ENCODE peak calls at places on chromosomes 11 and 22, in ten cellular contexts. F is endothelial cell of umbilical vein, J is H1, L is transverse colon, T is IMR-90, Z is H54, I is heart left ventricle, O is A549, H is GM12891, E is suprapubic skin. X is an unnamed sample.

GRCh38 chr22:40436460-40437431 is 66.4 kb downstream of the SGSM3 start:
- DNase-seq in F (peak; percentile 70), J (no peak), L (peak; percentile 31), T (peak; percentile 74), Z (no peak), I (no peak), O (peak; percentile 70), H (no peak), E (no peak), X (peak; percentile 63)

GRCh38 chr11:394034-394857 is at the start of gene PKP3:
- DNase-seq in F (no peak), J (no peak), L (peak; percentile 93), T (peak; percentile 60), Z (peak; percentile 97), I (no peak), O (peak; percentile 80), H (no peak), E (no peak), X (peak; percentile 33)

GRCh38 chr11:19370100-19370861 is 129.5 kb upstream of the E2F8 start:
- DNase-seq in F (peak; percentile 94), J (no peak), L (no peak), T (peak; percentile 31), Z (no peak), I (peak; percentile 65), O (no peak), H (no peak), E (peak; percentile 79), X (no peak)

GRCh38 chr11:123272565-123272964 is 77.5 kb upstream of the CLMP start:
- DNase-seq in F (no peak), J (no peak), L (no peak), T (no peak), Z (no peak), I (no peak), O (no peak), H (no peak), E (no peak), X (no peak)

GRCh38 chr11:69640260-69640994 is 529 bp upstream of the CCND1 start:
- DNase-seq in F (peak; percentile 47), J (no peak), L (peak; percentile 49), T (no peak), Z (no peak), I (peak; percentile 51), O (peak; percentile 45), H (no peak), E (no peak), X (no peak)

GRCh38 chr11:60957188-60957587 is 5.2 kb upstream of the SLC15A3 start:
- DNase-seq in F (no peak), J (no peak), L (no peak), T (no peak), Z (no peak), I (no peak), O (no peak), H (no peak), E (peak; percentile 7), X (no peak)

GRCh38 chr11:121572581-121573059 is 119.9 kb upstream of the SORL1-AS1 start:
- DNase-seq in F (no peak), J (no peak), L (no peak), T (no peak), Z (no peak), I (no peak), O (no peak), H (no peak), E (no peak), X (no peak)

GRCh38 chr22:30371981-30372380 is 15.2 kb downstream of the CCDC157 start:
- DNase-seq in F (no peak), J (no peak), L (no peak), T (no peak), Z (no peak), I (no peak), O (no peak), H (no peak), E (no peak), X (no peak)

GRCh38 chr11:65651589-65652510 is 10.9 kb downstream of the RELA start:
- DNase-seq in F (no peak), J (no peak), L (peak; percentile 82), T (peak; percentile 38), Z (no peak), I (no peak), O (no peak), H (no peak), E (peak; percentile 79), X (peak; percentile 72)

GRCh38 chr11:65652511-65653228 is 10.0 kb downstream of the RELA start:
- DNase-seq in F (peak; percentile 96), J (peak; percentile 93), L (peak; percentile 96), T (peak; percentile 93), Z (peak; percentile 98), I (peak; percentile 96), O (peak; percentile 91), H (peak; percentile 99), E (peak; percentile 96), X (peak; percentile 94)

GRCh38 chr11:65655570-65656332 is 7.0 kb downstream of the RELA start:
- DNase-seq in F (no peak), J (no peak), L (peak; percentile 8), T (no peak), Z (no peak), I (no peak), O (no peak), H (no peak), E (no peak), X (no peak)

GRCh38 chr11:65654375-65655349 is 8.1 kb downstream of the RELA start:
- DNase-seq in F (no peak), J (no peak), L (peak; percentile 8), T (no peak), Z (no peak), I (no peak), O (no peak), H (no peak), E (peak; percentile 63), X (no peak)

DNA sequence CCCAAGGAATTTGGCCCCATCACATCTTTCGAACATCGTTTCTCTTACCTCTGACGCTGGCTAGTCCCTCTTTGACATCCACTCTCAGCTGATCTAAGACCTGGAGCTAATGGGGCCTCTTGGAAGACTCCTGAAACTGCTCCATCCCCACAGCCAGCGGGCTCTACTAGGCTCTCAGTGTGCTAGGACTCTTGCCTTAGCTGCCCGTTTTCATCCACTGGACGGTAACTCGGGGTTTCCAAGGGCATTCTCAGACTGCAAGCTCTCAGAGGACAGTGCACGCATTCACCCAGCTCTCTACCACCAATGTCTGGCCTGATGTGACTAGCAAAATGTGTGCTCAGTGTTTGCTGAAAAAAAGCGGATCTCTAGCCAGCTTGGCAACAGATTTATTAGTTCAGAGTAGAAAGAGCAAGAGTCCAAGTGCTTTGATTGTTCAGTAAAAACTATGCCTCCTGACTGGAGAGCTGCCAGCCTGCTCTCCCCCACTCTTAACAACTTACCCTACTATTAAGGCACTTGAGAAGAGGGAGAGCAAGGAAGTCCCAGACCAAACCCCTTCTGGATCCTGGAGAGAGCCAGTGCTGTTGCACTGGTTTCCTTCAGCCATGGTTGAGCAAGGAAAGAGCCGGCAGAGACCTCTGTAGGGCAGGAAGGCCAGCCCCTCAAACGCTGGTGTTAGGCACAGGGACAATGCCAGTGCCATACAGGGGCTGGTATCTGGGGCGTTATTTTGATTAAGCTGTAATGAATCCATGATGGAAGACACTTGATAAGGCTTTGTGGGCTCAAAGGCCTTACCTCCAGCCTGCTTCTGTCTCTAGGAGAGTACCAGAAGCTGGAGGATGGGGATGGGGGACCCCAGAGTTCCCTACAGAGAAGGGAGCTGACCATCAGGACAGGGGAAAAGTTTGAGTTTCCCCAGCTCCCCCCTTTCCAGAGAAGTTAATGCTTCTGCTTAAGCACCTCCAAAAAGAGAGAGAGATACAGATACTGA is 9.2 kb downstream of the RELA start:
- DNase-seq in F (peak; percentile 71), J (no peak), L (peak; percentile 69), T (no peak), Z (no peak), I (no peak), O (no peak), H (no peak), E (no peak), X (no peak)
- TF ChIP-seq POLR2A in F (no peak), J (no peak), L (peak; percentile 7), T (no peak), Z (no peak), I (no peak), O (no peak), H (no peak), E (no peak), X (peak; percentile 59)

DNA sequence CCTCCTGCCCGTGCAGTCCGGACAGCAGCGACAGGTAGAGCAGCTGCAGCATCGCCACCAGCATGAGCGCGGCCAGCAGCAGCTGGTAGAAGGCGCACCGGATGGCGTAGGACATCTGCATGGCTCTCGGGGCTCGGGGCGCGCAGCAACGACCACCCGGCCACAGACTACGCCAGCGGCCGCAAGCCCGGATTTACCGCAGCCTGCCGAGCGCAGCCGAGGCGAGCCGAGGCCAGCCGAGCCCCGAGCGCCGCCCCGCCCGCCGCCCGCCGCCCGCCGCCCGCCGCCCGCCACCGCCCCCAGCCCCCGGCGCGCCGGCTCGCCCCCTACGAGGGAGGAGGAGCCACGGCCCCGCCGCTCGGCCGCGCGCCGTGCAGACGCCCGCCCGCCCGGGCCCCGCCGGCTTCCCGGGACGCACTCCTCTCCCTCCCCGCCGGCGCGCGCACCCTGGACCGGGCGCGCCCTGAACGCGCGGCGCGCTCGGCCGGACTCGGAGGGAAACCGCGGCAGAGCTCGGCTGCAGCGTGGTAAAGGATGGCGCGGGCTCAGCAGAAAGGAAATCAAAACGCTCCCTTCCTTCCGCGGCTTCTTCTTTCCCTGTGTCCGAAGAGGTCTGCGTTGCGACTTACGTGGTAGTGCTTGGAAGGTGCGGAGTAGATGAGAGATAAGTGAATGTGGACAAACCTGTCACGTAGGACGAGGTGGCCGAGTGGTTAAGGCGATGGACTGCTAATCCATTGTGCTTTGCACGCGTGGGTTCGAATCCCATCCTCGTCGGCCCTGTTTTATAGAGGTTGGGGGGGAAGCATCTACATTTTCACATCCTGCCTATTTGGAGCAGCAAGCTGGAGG is at the start of gene B4GAT1:
- DNase-seq in F (peak; percentile 96), J (peak; percentile 84), L (peak; percentile 89), T (peak; percentile 93), Z (no peak), I (peak; percentile 86), O (peak; percentile 95), H (peak; percentile 71), E (peak; percentile 92), X (peak; percentile 86)
- TF ChIP-seq POLR2A in F (no peak), J (peak; percentile 51), L (peak; percentile 66), T (peak; percentile 52), Z (peak; percentile 50), I (no peak), O (peak; percentile 31), H (peak; percentile 53), E (no peak), X (peak; percentile 25)

GRCh38 chr22:38506118-38506962 is at the start of gene DDX17:
- DNase-seq in F (peak; percentile 98), J (peak; percentile 96), L (peak; percentile 95), T (peak; percentile 97), Z (peak; percentile 76), I (peak; percentile 94), O (peak; percentile 91), H (peak; percentile 69), E (peak; percentile 97), X (peak; percentile 99)

GRCh38 chr22:38505595-38506117 is 455 bp downstream of the DDX17 start:
- DNase-seq in F (peak; percentile 70), J (no peak), L (peak; percentile 74), T (peak; percentile 46), Z (peak; percentile 17), I (peak; percentile 86), O (peak; percentile 59), H (peak; percentile 47), E (peak; percentile 82), X (peak; percentile 92)

GRCh38 chr22:38503021-38503420 is 3.1 kb downstream of the DDX17 start:
- DNase-seq in F (peak; percentile 31), J (no peak), L (no peak), T (no peak), Z (no peak), I (no peak), O (no peak), H (no peak), E (no peak), X (no peak)

GRCh38 chr22:38501797-38502672 is 4.1 kb downstream of the DDX17 start:
- DNase-seq in F (no peak), J (no peak), L (no peak), T (no peak), Z (no peak), I (no peak), O (no peak), H (no peak), E (no peak), X (no peak)

DNA sequence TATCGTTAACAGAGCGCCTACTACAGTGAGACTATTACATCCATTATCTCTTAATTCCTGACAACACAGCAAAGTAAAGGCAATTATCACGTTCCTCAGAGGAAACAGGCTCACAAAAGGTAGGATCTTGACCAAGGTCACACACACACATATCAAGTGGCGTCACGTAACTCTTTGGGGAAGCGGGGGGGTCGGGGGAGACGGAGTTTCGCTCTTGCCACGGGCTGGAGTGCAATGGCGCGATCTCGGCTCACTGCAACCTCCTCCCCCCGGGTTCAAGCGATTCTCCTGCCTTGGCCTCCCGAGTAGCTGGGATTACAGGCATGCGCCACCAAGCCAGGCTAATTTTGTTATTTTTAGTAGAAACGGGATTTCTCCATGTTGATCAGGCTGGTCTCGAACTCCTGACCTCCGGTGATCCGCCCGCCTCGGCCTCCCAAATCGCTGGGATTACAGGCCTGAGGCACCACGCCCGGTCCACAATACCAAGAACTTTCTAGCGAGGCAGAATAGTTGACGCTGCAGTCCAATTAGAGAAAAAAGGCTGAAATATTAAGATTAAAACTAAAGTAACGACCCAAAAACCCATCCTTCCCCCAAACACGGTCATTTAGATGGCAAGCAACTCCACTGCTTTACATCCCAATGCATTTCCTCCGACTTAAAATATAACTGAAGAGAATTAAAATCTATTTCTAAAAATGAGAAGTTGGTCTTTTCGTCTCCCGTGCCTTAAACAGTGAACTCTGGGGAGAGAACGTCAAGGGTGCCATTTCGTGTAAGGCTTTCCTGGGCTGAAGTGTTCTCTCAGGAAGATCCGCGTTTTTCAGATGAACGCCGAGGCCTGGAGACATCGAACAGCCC is 1.1 kb downstream of the DDX17 start:
- DNase-seq in F (peak; percentile 55), J (no peak), L (peak; percentile 66), T (peak; percentile 48), Z (no peak), I (peak; percentile 70), O (peak; percentile 41), H (peak; percentile 33), E (no peak), X (peak; percentile 84)
- TF ChIP-seq POLR2A in F (peak; percentile 1), J (no peak), L (no peak), T (no peak), Z (no peak), I (no peak), O (no peak), H (peak; percentile 47), E (no peak), X (peak; percentile 35)

GRCh38 chr11:12377824-12378593 is 638 bp downstream of the PARVA start:
- DNase-seq in F (peak; percentile 69), J (peak; percentile 86), L (peak; percentile 86), T (peak; percentile 71), Z (peak; percentile 69), I (peak; percentile 85), O (peak; percentile 88), H (no peak), E (peak; percentile 80), X (no peak)

GRCh38 chr11:12380565-12381325 is 3.4 kb downstream of the PARVA start:
- DNase-seq in F (no peak), J (no peak), L (no peak), T (no peak), Z (no peak), I (no peak), O (no peak), H (no peak), E (no peak), X (no peak)

GRCh38 chr11:12372111-12372510 is 5.3 kb upstream of the PARVA start:
- DNase-seq in F (no peak), J (no peak), L (no peak), T (no peak), Z (no peak), I (no peak), O (no peak), H (no peak), E (no peak), X (no peak)

GRCh38 chr11:12377106-12377823 is at the start of gene PARVA:
- DNase-seq in F (peak; percentile 78), J (peak; percentile 86), L (peak; percentile 76), T (peak; percentile 81), Z (peak; percentile 48), I (peak; percentile 80), O (peak; percentile 78), H (no peak), E (peak; percentile 81), X (no peak)

DNA sequence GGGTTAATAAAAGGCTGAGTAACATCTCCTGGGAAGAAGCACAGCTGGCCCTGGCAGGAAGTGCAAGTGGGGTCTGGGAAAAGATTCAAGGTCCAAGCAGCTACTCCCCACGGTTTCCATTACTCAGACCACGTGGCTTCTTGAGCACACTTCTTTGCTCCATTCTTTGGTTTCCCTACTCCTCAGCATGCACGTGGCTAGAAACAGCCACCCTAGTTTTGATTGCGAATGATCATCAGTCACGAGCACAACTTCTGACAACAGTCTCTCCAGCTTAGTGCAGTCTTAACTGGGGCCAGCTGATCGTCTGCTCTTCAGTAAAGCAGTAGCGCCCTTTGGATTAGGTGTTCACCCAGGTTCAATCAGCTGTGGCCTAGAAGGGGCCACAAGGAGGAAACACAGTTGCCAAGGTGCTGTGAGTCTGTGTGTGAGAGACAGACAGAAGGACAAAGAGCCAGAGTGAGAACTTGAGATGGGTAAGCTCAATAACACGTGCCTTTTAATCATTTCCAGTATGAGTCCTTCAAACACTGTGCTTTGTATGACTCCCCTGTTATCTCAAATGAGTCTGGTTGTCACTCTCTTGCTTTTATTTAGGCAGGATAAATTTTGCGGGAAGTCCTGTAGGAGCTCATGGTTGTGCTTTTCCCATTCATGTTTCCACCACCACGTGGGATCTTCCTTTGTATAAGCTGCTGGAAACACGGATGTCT is 956 bp upstream of the PARVA start:
- DNase-seq in F (no peak), J (no peak), L (peak; percentile 27), T (peak; percentile 91), Z (no peak), I (peak; percentile 66), O (no peak), H (no peak), E (no peak), X (no peak)
- TF ChIP-seq POLR2A in F (no peak), J (no peak), L (no peak), T (no peak), Z (no peak), I (no peak), O (no peak), H (no peak), E (no peak), X (no peak)